ENCODE peak calls at places on chromosomes 4 and X, in six cellular contexts. H is neuronal stem cell, C is IMR-90, S is H9, D is mesenchymal stem cell, O is H1. X is an unnamed sample.

GRCh38 chrX:9533611-9534010 is 68.8 kb downstream of the TBL1X start:
- DNase-seq in D (no peak), H (no peak), O (no peak), S (no peak), C (no peak), X (no peak)

GRCh38 chr4:156829194-156829593 is 142.4 kb downstream of the PDGFC start:
- DNase-seq in C (peak; percentile 29), D (no peak), O (no peak), S (no peak), H (no peak), X (no peak)

GRCh38 chr4:70793626-70794025 is 46.1 kb downstream of the GRSF1 start:
- DNase-seq in S (no peak), D (no peak), O (no peak), C (no peak), H (no peak), X (no peak)

GRCh38 chr4:76087007-76087769 is 12.7 kb downstream of the ART3 start:
- DNase-seq in D (peak; percentile 72), S (peak; percentile 78), O (peak; percentile 64), C (peak; percentile 61), H (peak; percentile 63), X (peak; percentile 91)

GRCh38 chr4:159227378-159227777 is 124.5 kb downstream of the RAPGEF2 start:
- DNase-seq in H (no peak), C (peak; percentile 39), S (no peak), D (peak; percentile 54), O (no peak), X (peak; percentile 38)

GRCh38 chrX:16778993-16779392 is 7.3 kb upstream of the TXLNG start:
- DNase-seq in H (no peak), O (no peak), C (no peak), D (no peak), S (no peak), X (no peak)

GRCh38 chr4:159048166-159048886 is 54.6 kb upstream of the RAPGEF2 start:
- DNase-seq in O (no peak), D (peak; percentile 39), H (peak; percentile 21), C (peak; percentile 79), S (peak; percentile 55), X (peak; percentile 62)

GRCh38 chr4:138301536-138301935 is 59.4 kb upstream of the SLC7A11 start:
- DNase-seq in O (no peak), H (no peak), C (no peak), D (no peak), S (no peak), X (peak; percentile 47)

GRCh38 chr4:185904381-185904780 is 92.4 kb upstream of the SORBS2 start:
- DNase-seq in S (no peak), O (no peak), D (no peak), C (no peak), H (no peak), X (no peak)

GRCh38 chrX:55908685-55909212 is 191.2 kb downstream of the RRAGB start:
- DNase-seq in S (peak; percentile 34), O (peak; percentile 46), C (no peak), H (peak; percentile 3), D (peak; percentile 4), X (peak; percentile 77)

GRCh38 chrX:134287356-134287755 is 50.4 kb downstream of the CCDC160 start:
- DNase-seq in C (no peak), D (no peak), S (no peak), H (no peak), O (no peak), X (no peak)

GRCh38 chrX:1452497-1453389 is at the start of gene ASMTL:
- DNase-seq in O (peak; percentile 100), S (peak; percentile 99), C (peak; percentile 99), H (peak; percentile 100), D (peak; percentile 97), X (peak; percentile 98)

GRCh38 chrX:10168226-10168625 is 11.5 kb downstream of the CLCN4 start:
- DNase-seq in C (no peak), D (no peak), O (no peak), H (no peak), S (no peak), X (no peak)

GRCh38 chr4:19657856-19658255 is 593.8 kb upstream of the SLIT2 start:
- DNase-seq in D (no peak), H (no peak), O (no peak), C (no peak), S (no peak), X (no peak)

GRCh38 chrX:105725228-105725627 is 97.1 kb upstream of the NRK start:
- DNase-seq in C (no peak), S (no peak), H (no peak), D (no peak), O (no peak), X (no peak)

GRCh38 chr4:38381788-38382187 is 282.2 kb upstream of the KLF3 start:
- DNase-seq in D (no peak), S (no peak), C (no peak), H (no peak), O (no peak), X (no peak)

GRCh38 chrX:102832661-102833060 is 104.4 kb upstream of the RAB40AL start:
- DNase-seq in H (no peak), C (peak; percentile 77), D (peak; percentile 78), O (no peak), S (peak; percentile 46), X (peak; percentile 90)

GRCh38 chr4:186936496-186937375 is 213.1 kb upstream of the FAT1 start:
- DNase-seq in D (peak; percentile 97), C (peak; percentile 88), O (no peak), H (no peak), S (no peak), X (no peak)

GRCh38 chrX:107449490-107450175 is at the start of gene FRMPD3:
- DNase-seq in D (no peak), S (peak; percentile 47), H (peak; percentile 4), C (no peak), O (no peak), X (no peak)

GRCh38 chrX:40855411-40855810 is 120.1 kb upstream of the MED14 start:
- DNase-seq in O (no peak), S (no peak), C (no peak), H (no peak), D (no peak), X (no peak)

GRCh38 chrX:31819455-31819854 is 747.6 kb upstream of the FTHL17 start:
- DNase-seq in H (no peak), S (no peak), C (no peak), O (no peak), D (no peak), X (no peak)

GRCh38 chrX:18643243-18643642 is 28.7 kb downstream of the RS1 start:
- DNase-seq in S (no peak), O (no peak), D (no peak), C (no peak), H (no peak), X (no peak)

GRCh38 chrX:18639280-18639679 is 32.6 kb downstream of the RS1 start:
- DNase-seq in H (no peak), S (no peak), C (no peak), O (no peak), D (no peak), X (no peak)

GRCh38 chrX:18643853-18644252 is 28.1 kb downstream of the RS1 start:
- DNase-seq in H (no peak), O (no peak), S (no peak), C (no peak), D (no peak), X (no peak)

GRCh38 chrX:18638397-18638796 is 33.5 kb downstream of the RS1 start:
- DNase-seq in D (no peak), S (no peak), H (no peak), O (no peak), C (no peak), X (no peak)

DNA sequence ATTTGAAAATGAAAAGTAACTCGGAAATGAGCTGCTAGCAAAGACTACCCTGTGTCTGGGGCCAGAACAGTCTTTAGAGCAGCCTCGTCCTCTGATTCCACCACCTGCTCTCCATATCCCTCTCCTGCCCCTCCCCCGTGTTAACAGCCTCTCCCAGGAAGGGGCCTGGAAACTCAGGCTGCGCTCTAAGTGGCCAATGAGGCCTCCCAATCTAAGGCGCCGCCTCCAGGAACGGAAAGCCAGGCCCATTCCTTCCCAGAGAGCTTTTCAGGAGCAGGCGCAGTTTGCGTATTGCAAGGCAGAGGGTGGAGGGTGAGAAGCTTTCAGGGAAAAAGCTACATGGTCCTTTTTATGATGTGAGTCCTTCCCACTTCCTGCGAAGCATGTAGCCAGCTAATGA is 31.2 kb downstream of the RS1 start:
- DNase-seq in H (peak; percentile 11), S (peak; percentile 85), O (peak; percentile 54), D (no peak), C (no peak), X (peak; percentile 89)
- H4K8ac ChIP-seq in H (no peak overlapping the region), S (no peak overlapping the region), O (no peak overlapping the region), D (no peak overlapping the region), C (no peak overlapping the region), X (no peak overlapping the region)

DNA sequence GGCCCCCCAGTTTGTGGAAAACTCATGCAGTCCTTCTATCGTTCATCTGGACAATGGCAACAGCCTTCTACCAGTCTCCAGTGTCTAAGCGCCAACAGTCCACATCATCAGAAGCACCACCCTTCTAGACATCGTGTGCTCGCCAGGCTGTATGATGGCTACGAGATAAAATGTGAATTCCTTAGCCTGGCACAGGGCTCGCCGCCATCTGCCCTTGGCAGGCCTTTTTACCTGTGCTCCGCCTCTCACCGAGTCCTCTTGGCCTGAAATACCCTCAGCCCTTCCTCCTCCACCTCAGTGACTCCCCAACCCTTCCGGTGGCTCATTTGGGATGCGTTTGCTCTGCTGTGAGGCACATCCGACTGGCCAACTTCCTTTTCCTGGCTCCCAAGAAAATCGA is 15.9 kb upstream of the STS start:
- DNase-seq in H (no peak), O (no peak), S (no peak), C (no peak), D (no peak), X (no peak)
- H2AK5ac ChIP-seq in H (no peak overlapping the region), O (peak overlapping the region; percentile 24), S (no peak overlapping the region), C (no peak overlapping the region), D (no peak overlapping the region), X (no peak overlapping the region)

GRCh38 chr4:91827914-91828313 is 475.9 kb upstream of the GRID2 start:
- DNase-seq in C (no peak), O (no peak), D (no peak), H (no peak), S (no peak), X (no peak)

GRCh38 chr4:91826186-91826585 is 477.6 kb upstream of the GRID2 start:
- DNase-seq in O (no peak), C (no peak), S (no peak), D (peak; percentile 29), H (no peak), X (peak; percentile 60)

GRCh38 chr4:91829531-91829930 is 474.2 kb upstream of the GRID2 start:
- DNase-seq in O (no peak), H (no peak), C (no peak), D (no peak), S (no peak), X (no peak)

DNA sequence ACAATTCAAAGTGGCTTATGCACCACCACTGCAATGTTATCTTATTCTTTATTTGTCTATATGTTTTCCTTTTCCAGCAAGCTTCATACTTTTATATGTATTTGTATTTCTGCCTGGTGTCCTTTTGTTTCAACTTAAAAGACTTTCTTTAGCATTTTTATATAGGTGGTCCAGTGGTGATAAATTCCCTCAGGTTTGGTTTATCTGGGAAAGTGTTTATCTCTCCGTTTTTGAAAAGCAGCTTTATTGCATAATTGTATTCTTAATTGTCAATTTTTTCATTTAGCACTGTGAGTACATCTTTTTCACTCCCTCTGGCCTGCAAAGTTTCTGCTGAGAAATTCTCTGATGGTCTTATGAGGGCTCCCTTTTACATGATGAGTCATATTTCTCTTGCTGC is 479.0 kb upstream of the GRID2 start:
- DNase-seq in C (no peak), S (no peak), H (no peak), O (no peak), D (no peak), X (no peak)
- H2BK15ac ChIP-seq in C (no peak overlapping the region), S (no peak overlapping the region), H (no peak overlapping the region), O (no peak overlapping the region), D (no peak overlapping the region), X (no peak overlapping the region)

GRCh38 chrX:70289168-70289792 is 447 bp downstream of the PDZD11 start:
- DNase-seq in H (no peak), S (no peak), O (no peak), C (peak; percentile 2), D (peak; percentile 16), X (no peak)
- H4K8ac ChIP-seq in H (no peak overlapping the region), S (no peak overlapping the region), O (no peak overlapping the region), C (peak overlapping the region; percentile 84), D (no peak overlapping the region), X (no peak overlapping the region)